ENCODE peak calls at places on chromosome 17, in four cellular contexts. One of them, this sample, is unnamed.

GRCh38 chr17:27667656-27668487 is 36.9 kb downstream of the LGALS9 start:
- DNase-seq in WTC11: no peak
- DNase-seq in HepG2: no peak
- DNase-seq in K562: no peak
- DNase-seq in this sample: no peak

GRCh38 chr17:60422162-60422665 is at the start of gene CHCT1:
- DNase-seq in HepG2: no peak
- DNase-seq in WTC11: peak
- DNase-seq in K562: no peak
- DNase-seq in this sample: no peak

GRCh38 chr17:75063626-75064025 is 16.6 kb downstream of the KCTD2 start:
- DNase-seq in HepG2: no peak
- DNase-seq in K562: no peak
- DNase-seq in WTC11: no peak
- DNase-seq in this sample: no peak

GRCh38 chr17:56292010-56292409 is 138.7 kb downstream of the ANKFN1 start:
- DNase-seq in K562: no peak
- DNase-seq in HepG2: no peak
- DNase-seq in WTC11: no peak
- DNase-seq in this sample: no peak

GRCh38 chr17:22507823-22508222 is 815.5 kb downstream of the KCNJ18 start:
- DNase-seq in HepG2: peak
- DNase-seq in K562: no peak
- DNase-seq in WTC11: no peak
- DNase-seq in this sample: no peak

GRCh38 chr17:45260204-45260783 is 1.6 kb downstream of the SPATA32 start:
- DNase-seq in HepG2: no peak
- DNase-seq in WTC11: no peak
- DNase-seq in K562: no peak
- DNase-seq in this sample: no peak

GRCh38 chr17:6643460-6644125 is 2.7 kb downstream of the TXNDC17 start:
- DNase-seq in WTC11: no peak
- DNase-seq in K562: no peak
- DNase-seq in HepG2: no peak
- DNase-seq in this sample: no peak

GRCh38 chr17:80951121-80952090 is 40.2 kb upstream of the CHMP6 start:
- DNase-seq in WTC11: peak
- DNase-seq in HepG2: no peak
- DNase-seq in K562: no peak
- DNase-seq in this sample: no peak

GRCh38 chr17:70365098-70365583 is 195.8 kb downstream of the KCNJ2 start:
- DNase-seq in K562: no peak
- DNase-seq in HepG2: no peak
- DNase-seq in WTC11: no peak
- DNase-seq in this sample: no peak

GRCh38 chr17:75078097-75079022 is 9.4 kb upstream of the SLC16A5 start:
- DNase-seq in HepG2: no peak
- DNase-seq in K562: no peak
- DNase-seq in WTC11: no peak
- DNase-seq in this sample: no peak

GRCh38 chr17:73895157-73895556 is 250.9 kb upstream of the SDK2 start:
- DNase-seq in WTC11: no peak
- DNase-seq in HepG2: no peak
- DNase-seq in K562: no peak
- DNase-seq in this sample: no peak

GRCh38 chr17:11598274-11599221 is at the start of gene DNAH9:
- DNase-seq in K562: peak
- DNase-seq in HepG2: peak
- DNase-seq in WTC11: peak
- DNase-seq in this sample: no peak

GRCh38 chr17:47806026-47806912 is 15.3 kb downstream of the OSBPL7 start:
- DNase-seq in K562: no peak
- DNase-seq in WTC11: no peak
- DNase-seq in HepG2: no peak
- DNase-seq in this sample: no peak

GRCh38 chr17:9859781-9860180 is 34.1 kb downstream of the GLP2R start:
- DNase-seq in WTC11: no peak
- DNase-seq in HepG2: no peak
- DNase-seq in K562: no peak
- DNase-seq in this sample: no peak

GRCh38 chr17:7632492-7632894 is 2.6 kb downstream of the SHBG start:
- DNase-seq in K562: peak
- DNase-seq in WTC11: peak
- DNase-seq in HepG2: no peak
- DNase-seq in this sample: peak

GRCh38 chr17:58279736-58280479 is 827 bp downstream of the MPO start:
- DNase-seq in K562: no peak
- DNase-seq in WTC11: no peak
- DNase-seq in HepG2: no peak
- DNase-seq in this sample: peak

GRCh38 chr17:1872976-1873375 is 43.2 kb downstream of the RPA1 start:
- DNase-seq in K562: no peak
- DNase-seq in WTC11: no peak
- DNase-seq in HepG2: no peak
- DNase-seq in this sample: no peak

GRCh38 chr17:19501219-19501618 is 32.4 kb upstream of the SLC47A1 start:
- DNase-seq in K562: no peak
- DNase-seq in WTC11: no peak
- DNase-seq in HepG2: no peak
- DNase-seq in this sample: no peak

GRCh38 chr17:47694818-47695663 is 1.1 kb downstream of the TBKBP1 start:
- DNase-seq in WTC11: no peak
- DNase-seq in K562: peak
- DNase-seq in HepG2: no peak
- DNase-seq in this sample: no peak

DNA sequence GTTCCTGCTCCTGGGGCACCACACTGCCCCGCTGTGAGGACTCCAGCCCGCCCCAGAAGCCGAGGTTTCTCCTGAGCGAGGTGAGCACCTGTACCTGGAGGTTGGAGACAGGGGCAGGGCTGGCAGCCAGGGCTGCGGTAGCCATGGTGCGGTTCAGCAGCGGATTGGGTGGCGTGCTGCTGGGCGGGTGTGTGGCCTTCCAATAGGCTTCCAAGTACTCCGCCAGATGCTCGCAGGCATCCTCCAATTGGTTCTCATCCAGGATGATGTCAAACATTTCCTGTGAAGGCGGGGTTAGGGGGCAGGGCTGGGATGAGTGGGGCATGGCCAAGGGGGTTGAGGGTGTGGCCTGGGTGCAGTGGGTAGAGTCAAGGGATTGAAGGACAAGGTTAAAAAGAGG is 11.3 kb upstream of the ARL5C start:
- DNase-seq in K562: peak
- DNase-seq in WTC11: peak
- DNase-seq in HepG2: no peak
- DNase-seq in this sample: no peak
- TF ChIP-seq ELF4 in K562: no peak
- TF ChIP-seq ELF4 in WTC11: no peak
- TF ChIP-seq ELF4 in HepG2: no peak
- TF ChIP-seq ELF4 in this sample: no peak

GRCh38 chr17:77881545-77881944 is 77.0 kb upstream of the TNRC6C start:
- DNase-seq in K562: peak
- DNase-seq in HepG2: no peak
- DNase-seq in WTC11: no peak
- DNase-seq in this sample: no peak

GRCh38 chr17:77883213-77883650 is 75.3 kb upstream of the TNRC6C start:
- DNase-seq in K562: no peak
- DNase-seq in HepG2: no peak
- DNase-seq in WTC11: no peak
- DNase-seq in this sample: no peak

GRCh38 chr17:77882040-77882439 is 76.5 kb upstream of the TNRC6C start:
- DNase-seq in HepG2: no peak
- DNase-seq in WTC11: no peak
- DNase-seq in K562: no peak
- DNase-seq in this sample: no peak

GRCh38 chr17:77884019-77884418 is 74.5 kb upstream of the TNRC6C start:
- DNase-seq in HepG2: no peak
- DNase-seq in K562: no peak
- DNase-seq in WTC11: peak
- DNase-seq in this sample: no peak

DNA sequence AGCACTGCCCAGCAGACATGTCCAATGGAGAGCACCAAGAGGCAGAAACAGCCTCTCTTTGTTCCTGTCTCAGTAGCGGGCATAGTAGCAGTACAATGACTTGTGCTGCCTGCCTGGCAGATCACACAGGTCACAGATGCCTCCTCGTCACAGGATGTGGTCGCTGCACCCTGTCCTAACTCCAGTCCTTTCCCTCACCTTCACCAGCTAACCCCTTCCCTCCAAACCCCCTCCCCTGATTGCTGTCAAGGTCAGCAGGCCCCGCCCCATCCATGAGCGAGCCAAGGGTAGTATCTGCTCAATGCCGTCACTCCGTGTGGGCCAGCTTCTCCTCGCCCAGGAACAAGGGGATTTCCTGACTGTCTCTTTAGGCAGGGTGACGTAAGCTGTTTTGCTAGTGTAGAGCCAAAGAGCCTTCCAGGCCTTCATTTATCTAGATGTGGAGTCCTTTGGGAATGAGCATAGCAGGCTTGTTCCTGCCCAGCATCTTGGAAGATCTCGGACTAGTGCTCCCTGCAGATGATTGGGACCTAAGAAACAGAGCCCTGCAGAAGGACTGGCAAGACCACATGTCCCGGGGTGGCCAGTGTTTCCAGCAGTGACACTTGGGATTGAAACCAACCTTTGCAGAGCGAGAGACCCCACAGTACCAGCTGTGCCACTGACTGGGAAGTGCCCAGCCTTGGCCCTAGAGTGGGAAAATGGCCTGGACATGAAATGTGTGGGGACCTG is 75.9 kb upstream of the TNRC6C start:
- DNase-seq in WTC11: no peak
- DNase-seq in HepG2: peak
- DNase-seq in K562: no peak
- DNase-seq in this sample: no peak
- TF ChIP-seq ELF4 in WTC11: no peak
- TF ChIP-seq ELF4 in HepG2: no peak
- TF ChIP-seq ELF4 in K562: no peak
- TF ChIP-seq ELF4 in this sample: no peak

DNA sequence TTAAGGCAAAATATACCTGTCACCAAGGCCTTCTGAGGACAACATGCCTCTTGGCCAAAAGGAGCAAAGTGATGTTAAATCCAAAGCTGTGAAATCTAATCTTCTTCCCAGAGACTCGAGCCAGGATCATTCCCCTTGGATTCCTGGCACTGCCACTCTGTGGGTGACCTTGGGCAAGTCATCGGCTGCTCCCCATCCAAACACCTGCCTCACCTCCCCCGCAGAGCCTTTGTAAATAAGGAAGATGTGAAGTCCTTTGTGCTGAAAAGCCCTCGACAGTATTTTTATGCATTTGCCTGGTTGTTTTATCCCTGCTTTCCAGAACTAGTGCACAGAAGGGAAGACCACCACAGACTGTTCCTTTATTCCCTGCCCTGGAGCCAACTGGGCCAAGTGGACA is 5.4 kb upstream of the CEP295NL start:
- DNase-seq in K562: no peak
- DNase-seq in WTC11: no peak
- DNase-seq in HepG2: peak
- DNase-seq in this sample: no peak
- TF ChIP-seq ELF4 in K562: no peak
- TF ChIP-seq ELF4 in WTC11: no peak
- TF ChIP-seq ELF4 in HepG2: no peak
- TF ChIP-seq ELF4 in this sample: no peak

GRCh38 chr17:21282231-21282630 is 2.3 kb upstream of the MAP2K3 start:
- DNase-seq in WTC11: no peak
- DNase-seq in K562: no peak
- DNase-seq in HepG2: no peak
- DNase-seq in this sample: no peak
- TF ChIP-seq ELF4 in WTC11: no peak
- TF ChIP-seq ELF4 in K562: no peak
- TF ChIP-seq ELF4 in HepG2: no peak
- TF ChIP-seq ELF4 in this sample: no peak

DNA sequence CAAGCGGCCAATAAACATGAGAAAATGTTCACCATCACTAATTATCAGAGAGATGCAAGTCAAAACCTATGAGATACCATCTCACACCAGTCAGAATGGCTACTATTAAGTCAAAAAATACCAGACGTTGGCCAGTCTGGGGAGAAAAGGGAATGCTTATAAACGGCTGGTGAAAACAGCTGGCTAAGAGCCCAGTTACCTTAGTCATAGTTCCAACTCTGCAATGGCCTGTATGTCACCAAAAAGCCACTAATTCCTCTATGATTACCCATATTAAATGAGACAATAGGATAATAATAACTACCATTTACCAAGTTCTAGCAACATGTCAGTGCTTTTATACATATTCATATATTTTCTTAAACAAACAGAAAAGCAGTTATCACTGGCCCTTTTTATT is 42.9 kb upstream of the CDRT4 start:
- DNase-seq in HepG2: no peak
- DNase-seq in WTC11: no peak
- DNase-seq in K562: no peak
- DNase-seq in this sample: no peak
- TF ChIP-seq ELF4 in HepG2: no peak
- TF ChIP-seq ELF4 in WTC11: no peak
- TF ChIP-seq ELF4 in K562: no peak
- TF ChIP-seq ELF4 in this sample: no peak